ENCODE peak calls at places on chromosomes 5 and 9, in eight cellular contexts. One of them, this sample, is unnamed.

GRCh38 chr5:64947031-64947430 is 178.3 kb downstream of the CWC27 start:
- DNase-seq in NCI-H1105: peak; percentile 77
- DNase-seq in adipocyte: no peak
- DNase-seq in germinal center: no peak
- DNase-seq in activated CD8-positive, alpha-beta memory T cell treated with anti-CD3 and anti-CD28 coated beads, Interleukin-2, amount 50 U/mL, for 48 hours: no peak
- DNase-seq in esophagus squamous epithelium: no peak
- DNase-seq in hepatocyte: peak; percentile 42
- DNase-seq in SK-N-MC: no peak
- DNase-seq in this sample: no peak

GRCh38 chr9:33112099-33112498 is 35.6 kb upstream of the SMU1 start:
- DNase-seq in adipocyte: no peak
- DNase-seq in esophagus squamous epithelium: no peak
- DNase-seq in SK-N-MC: no peak
- DNase-seq in NCI-H1105: no peak
- DNase-seq in hepatocyte: peak; percentile 4
- DNase-seq in germinal center: no peak
- DNase-seq in activated CD8-positive, alpha-beta memory T cell treated with anti-CD3 and anti-CD28 coated beads, Interleukin-2, amount 50 U/mL, for 48 hours: peak; percentile 39
- DNase-seq in this sample: no peak

GRCh38 chr9:37963936-37964739 is 60.2 kb upstream of the SLC25A51 start:
- DNase-seq in activated CD8-positive, alpha-beta memory T cell treated with anti-CD3 and anti-CD28 coated beads, Interleukin-2, amount 50 U/mL, for 48 hours: no peak
- DNase-seq in SK-N-MC: no peak
- DNase-seq in esophagus squamous epithelium: no peak
- DNase-seq in adipocyte: peak; percentile 97
- DNase-seq in hepatocyte: peak; percentile 84
- DNase-seq in germinal center: no peak
- DNase-seq in NCI-H1105: peak; percentile 25
- DNase-seq in this sample: peak; percentile 80

GRCh38 chr9:132210472-132211145 is 48.8 kb downstream of the NTNG2 start:
- DNase-seq in NCI-H1105: no peak
- DNase-seq in esophagus squamous epithelium: no peak
- DNase-seq in germinal center: no peak
- DNase-seq in hepatocyte: no peak
- DNase-seq in activated CD8-positive, alpha-beta memory T cell treated with anti-CD3 and anti-CD28 coated beads, Interleukin-2, amount 50 U/mL, for 48 hours: peak; percentile 57
- DNase-seq in adipocyte: no peak
- DNase-seq in SK-N-MC: no peak
- DNase-seq in this sample: no peak

GRCh38 chr9:93017621-93018020 is 40.9 kb upstream of the SUSD3 start:
- DNase-seq in adipocyte: no peak
- DNase-seq in NCI-H1105: no peak
- DNase-seq in activated CD8-positive, alpha-beta memory T cell treated with anti-CD3 and anti-CD28 coated beads, Interleukin-2, amount 50 U/mL, for 48 hours: peak; percentile 33
- DNase-seq in SK-N-MC: no peak
- DNase-seq in esophagus squamous epithelium: no peak
- DNase-seq in germinal center: no peak
- DNase-seq in hepatocyte: no peak
- DNase-seq in this sample: no peak

GRCh38 chr5:64301566-64301965 is 135.9 kb downstream of the RNF180 start:
- DNase-seq in adipocyte: no peak
- DNase-seq in germinal center: no peak
- DNase-seq in hepatocyte: no peak
- DNase-seq in esophagus squamous epithelium: no peak
- DNase-seq in NCI-H1105: no peak
- DNase-seq in SK-N-MC: no peak
- DNase-seq in activated CD8-positive, alpha-beta memory T cell treated with anti-CD3 and anti-CD28 coated beads, Interleukin-2, amount 50 U/mL, for 48 hours: no peak
- DNase-seq in this sample: no peak

GRCh38 chr5:176848651-176849050 is 38.3 kb downstream of the UNC5A start:
- DNase-seq in esophagus squamous epithelium: no peak
- DNase-seq in NCI-H1105: no peak
- DNase-seq in adipocyte: no peak
- DNase-seq in activated CD8-positive, alpha-beta memory T cell treated with anti-CD3 and anti-CD28 coated beads, Interleukin-2, amount 50 U/mL, for 48 hours: no peak
- DNase-seq in germinal center: no peak
- DNase-seq in hepatocyte: no peak
- DNase-seq in SK-N-MC: no peak
- DNase-seq in this sample: no peak

GRCh38 chr9:3887121-3887797 is 361.5 kb upstream of the RFX3 start:
- DNase-seq in SK-N-MC: no peak
- DNase-seq in adipocyte: no peak
- DNase-seq in germinal center: no peak
- DNase-seq in esophagus squamous epithelium: no peak
- DNase-seq in activated CD8-positive, alpha-beta memory T cell treated with anti-CD3 and anti-CD28 coated beads, Interleukin-2, amount 50 U/mL, for 48 hours: no peak
- DNase-seq in NCI-H1105: peak; percentile 88
- DNase-seq in hepatocyte: no peak
- DNase-seq in this sample: no peak

GRCh38 chr5:178381921-178382688 is 149.5 kb upstream of the PHYKPL start:
- DNase-seq in germinal center: no peak
- DNase-seq in NCI-H1105: no peak
- DNase-seq in SK-N-MC: no peak
- DNase-seq in hepatocyte: no peak
- DNase-seq in activated CD8-positive, alpha-beta memory T cell treated with anti-CD3 and anti-CD28 coated beads, Interleukin-2, amount 50 U/mL, for 48 hours: no peak
- DNase-seq in adipocyte: no peak
- DNase-seq in esophagus squamous epithelium: no peak
- DNase-seq in this sample: no peak

GRCh38 chr5:65796269-65796668 is 74.3 kb downstream of the NLN start:
- DNase-seq in germinal center: no peak
- DNase-seq in adipocyte: peak; percentile 30
- DNase-seq in NCI-H1105: no peak
- DNase-seq in esophagus squamous epithelium: no peak
- DNase-seq in activated CD8-positive, alpha-beta memory T cell treated with anti-CD3 and anti-CD28 coated beads, Interleukin-2, amount 50 U/mL, for 48 hours: no peak
- DNase-seq in SK-N-MC: no peak
- DNase-seq in hepatocyte: no peak
- DNase-seq in this sample: no peak

GRCh38 chr9:17063535-17064135 is 71.2 kb upstream of the CNTLN start:
- DNase-seq in germinal center: no peak
- DNase-seq in activated CD8-positive, alpha-beta memory T cell treated with anti-CD3 and anti-CD28 coated beads, Interleukin-2, amount 50 U/mL, for 48 hours: no peak
- DNase-seq in SK-N-MC: no peak
- DNase-seq in NCI-H1105: peak; percentile 33
- DNase-seq in hepatocyte: peak; percentile 73
- DNase-seq in esophagus squamous epithelium: no peak
- DNase-seq in adipocyte: peak; percentile 76
- DNase-seq in this sample: peak; percentile 18

GRCh38 chr9:136438909-136439549 is 616 bp downstream of the INPP5E start:
- DNase-seq in esophagus squamous epithelium: no peak
- DNase-seq in hepatocyte: peak; percentile 56
- DNase-seq in germinal center: peak; percentile 73
- DNase-seq in SK-N-MC: no peak
- DNase-seq in adipocyte: peak; percentile 59
- DNase-seq in activated CD8-positive, alpha-beta memory T cell treated with anti-CD3 and anti-CD28 coated beads, Interleukin-2, amount 50 U/mL, for 48 hours: peak; percentile 83
- DNase-seq in NCI-H1105: no peak
- DNase-seq in this sample: peak; percentile 2

GRCh38 chr9:131833906-131834305 is 94.0 kb upstream of the RAPGEF1 start:
- DNase-seq in NCI-H1105: no peak
- DNase-seq in adipocyte: no peak
- DNase-seq in hepatocyte: no peak
- DNase-seq in germinal center: no peak
- DNase-seq in activated CD8-positive, alpha-beta memory T cell treated with anti-CD3 and anti-CD28 coated beads, Interleukin-2, amount 50 U/mL, for 48 hours: no peak
- DNase-seq in SK-N-MC: no peak
- DNase-seq in esophagus squamous epithelium: no peak
- DNase-seq in this sample: no peak

GRCh38 chr9:4591123-4591500 is 71.0 kb upstream of the PLPP6 start:
- DNase-seq in germinal center: no peak
- DNase-seq in hepatocyte: no peak
- DNase-seq in adipocyte: no peak
- DNase-seq in NCI-H1105: no peak
- DNase-seq in esophagus squamous epithelium: no peak
- DNase-seq in SK-N-MC: no peak
- DNase-seq in activated CD8-positive, alpha-beta memory T cell treated with anti-CD3 and anti-CD28 coated beads, Interleukin-2, amount 50 U/mL, for 48 hours: no peak
- DNase-seq in this sample: no peak